ENCODE peak calls at places on chromosome 19, in nine cellular contexts. E is mucosa of descending colon, M is fibroblast of the aortic adventitia, W is breast epithelium, S is fibroblast of pulmonary artery, I is A673, L is IMR-90, C is endothelial cell of umbilical vein, O is thoracic aorta. J is an unnamed sample.

GRCh38 chr19:10074153-10074552 is 12.0 kb upstream of the SHFL start:
- DNase-seq in S (peak; percentile 46), C (peak; percentile 25), M (peak; percentile 29), E (no peak), L (peak; percentile 36), O (no peak), W (no peak), I (peak; percentile 68), J (no peak)

GRCh38 chr19:2558543-2558942 is 82.6 kb downstream of the GADD45B start:
- DNase-seq in M (no peak), W (no peak), I (no peak), C (no peak), E (no peak), S (no peak), O (no peak), L (no peak), J (no peak)

GRCh38 chr19:21496876-21497275 is 8.5 kb upstream of the ZNF429 start:
- DNase-seq in S (no peak), O (no peak), C (no peak), W (no peak), E (no peak), M (no peak), I (no peak), L (no peak), J (no peak)

GRCh38 chr19:1882089-1882785 is 3.1 kb downstream of the ABHD17A start:
- DNase-seq in C (peak; percentile 49), W (no peak), S (no peak), I (no peak), O (no peak), E (peak; percentile 34), M (no peak), L (no peak), J (no peak)

GRCh38 chr19:33245948-33246728 is 20.5 kb upstream of the SLC7A10 start:
- DNase-seq in M (peak; percentile 43), E (no peak), C (no peak), O (no peak), I (no peak), L (no peak), W (no peak), S (peak; percentile 31), J (no peak)

GRCh38 chr19:41327076-41327475 is 17.1 kb downstream of the CCDC97 start:
- DNase-seq in M (no peak), W (no peak), S (no peak), I (no peak), L (no peak), O (no peak), E (no peak), C (no peak), J (no peak)

GRCh38 chr19:40733149-40733548 is 16.2 kb downstream of the ITPKC start:
- DNase-seq in S (no peak), I (no peak), L (no peak), M (no peak), W (no peak), C (no peak), E (no peak), O (no peak), J (no peak)

GRCh38 chr19:18053571-18054219 is 33.0 kb downstream of the IL12RB1 start:
- DNase-seq in I (no peak), E (no peak), W (no peak), C (no peak), L (peak; percentile 81), M (peak; percentile 43), O (no peak), S (peak; percentile 20), J (no peak)

GRCh38 chr19:42184401-42184861 is 33.0 kb downstream of the DEDD2 start:
- DNase-seq in C (peak; percentile 75), O (no peak), E (peak; percentile 76), M (peak; percentile 95), W (peak; percentile 68), I (peak; percentile 82), L (peak; percentile 81), S (peak; percentile 85), J (no peak)

GRCh38 chr19:11251217-11251616 is 11.1 kb downstream of the DOCK6 start:
- DNase-seq in I (no peak), L (no peak), M (no peak), E (no peak), O (no peak), C (no peak), S (no peak), W (no peak), J (no peak)

GRCh38 chr19:53982056-53982455 is 9.4 kb upstream of the CACNG6 start:
- DNase-seq in W (no peak), E (no peak), I (no peak), S (no peak), M (no peak), O (no peak), C (peak; percentile 41), L (no peak), J (no peak)

GRCh38 chr19:33432408-33433170 is 59.1 kb downstream of the CEBPG start:
- DNase-seq in W (peak; percentile 34), E (peak; percentile 14), L (no peak), O (no peak), M (no peak), C (no peak), S (no peak), I (no peak), J (no peak)

GRCh38 chr19:41657157-41657556 is 30.3 kb upstream of the CEACAM4 start:
- DNase-seq in E (no peak), C (no peak), M (no peak), O (no peak), I (no peak), S (no peak), L (no peak), W (no peak), J (no peak)

GRCh38 chr19:3073159-3073563 is 10.9 kb upstream of the TLE5 start:
- DNase-seq in S (peak; percentile 89), W (no peak), L (peak; percentile 68), C (peak; percentile 48), E (no peak), I (peak; percentile 93), M (peak; percentile 68), O (no peak), J (no peak)

GRCh38 chr19:35293733-35294309 is 1.9 kb downstream of the MAG start:
- DNase-seq in E (no peak), L (no peak), C (no peak), W (no peak), M (no peak), I (no peak), O (no peak), S (no peak), J (no peak)

GRCh38 chr19:14614099-14614412 is 31.2 kb downstream of the CLEC17A start:
- DNase-seq in I (no peak), E (no peak), L (no peak), S (no peak), O (no peak), C (no peak), W (no peak), M (no peak), J (no peak)

GRCh38 chr19:41409288-41409687 is 11.7 kb downstream of the BCKDHA start:
- DNase-seq in C (peak; percentile 15), I (no peak), S (peak; percentile 51), W (peak; percentile 65), E (no peak), M (peak; percentile 29), L (peak; percentile 40), O (no peak), J (no peak)

GRCh38 chr19:41753936-41754529 is 1.3 kb upstream of the CEACAM6 start:
- DNase-seq in S (peak; percentile 26), O (no peak), L (peak; percentile 4), M (peak; percentile 22), W (no peak), C (peak; percentile 30), E (no peak), I (peak; percentile 85), J (no peak)

GRCh38 chr19:38695319-38695683 is 47.9 kb downstream of the ACTN4 start:
- DNase-seq in E (no peak), C (no peak), I (no peak), O (no peak), M (no peak), L (no peak), S (no peak), W (no peak), J (no peak)

GRCh38 chr19:7888826-7889217 is 512 bp downstream of the LRRC8E start:
- DNase-seq in L (no peak), M (no peak), E (no peak), I (no peak), W (no peak), O (no peak), S (no peak), C (no peak), J (no peak)

GRCh38 chr19:17703823-17704463 is 15.3 kb upstream of the MAP1S start:
- DNase-seq in O (no peak), E (peak; percentile 73), M (peak; percentile 45), S (peak; percentile 66), I (peak; percentile 67), W (no peak), C (peak; percentile 60), L (peak; percentile 31), J (no peak)

GRCh38 chr19:18167011-18167410 is 6.6 kb upstream of the IFI30 start:
- DNase-seq in W (no peak), C (no peak), M (no peak), I (no peak), S (no peak), E (no peak), O (no peak), L (no peak), J (no peak)

GRCh38 chr19:43316591-43317319 is 36.7 kb upstream of the CD177 start:
- DNase-seq in C (no peak), W (no peak), E (no peak), O (no peak), M (peak; percentile 53), I (no peak), S (peak; percentile 11), L (peak; percentile 45), J (no peak)
- TF ChIP-seq CTCF in C (no peak), W (no peak), E (no peak), O (no peak), M (peak; percentile 58), I (peak; percentile 32), S (peak; percentile 25), L (peak; percentile 55), J (no peak)

GRCh38 chr19:19538767-19539166 is 702 bp downstream of the CILP2 start:
- DNase-seq in O (no peak), M (no peak), C (no peak), L (no peak), I (no peak), W (no peak), E (no peak), S (no peak), J (no peak)
- H3K4me3 ChIP-seq in O (peak overlapping the region; percentile 55), M (no peak overlapping the region), C (no peak overlapping the region), L (no peak overlapping the region), I (peak overlapping the region; percentile 49), W (peak overlapping the region; percentile 70), E (no peak overlapping the region), S (no peak overlapping the region), J (no peak overlapping the region)

GRCh38 chr19:4976412-4977298 is 7.7 kb downstream of the KDM4B start:
- DNase-seq in O (peak; percentile 59), E (no peak), W (peak; percentile 74), S (peak; percentile 99), I (peak; percentile 51), C (peak; percentile 58), M (peak; percentile 98), L (peak; percentile 98), J (no peak)
- TF ChIP-seq CTCF in O (peak; percentile 38), E (no peak), W (peak; percentile 41), S (peak; percentile 73), I (peak; percentile 49), C (peak; percentile 38), M (peak; percentile 66), L (peak; percentile 79), J (peak; percentile 58)

DNA sequence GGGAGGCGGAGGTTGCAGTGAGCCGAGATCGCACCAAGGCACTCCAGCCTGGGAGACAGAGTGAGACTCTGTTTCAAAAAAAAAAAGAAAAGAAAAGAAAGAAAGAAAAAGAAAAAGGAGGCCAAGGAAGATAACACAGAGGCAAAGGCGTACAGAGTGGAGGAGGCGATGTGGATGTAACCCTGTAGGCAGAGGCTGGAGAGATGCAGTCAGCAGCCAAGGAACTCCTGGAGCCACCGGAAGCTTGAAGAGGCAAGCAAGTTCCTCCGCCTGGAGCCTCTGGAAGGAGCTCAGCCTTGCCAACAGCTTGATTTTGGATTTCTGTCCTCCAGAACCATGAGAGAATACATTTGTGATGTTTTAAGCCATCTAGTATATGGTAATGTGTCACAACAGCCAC is 6.7 kb upstream of the CCDC8 start:
- DNase-seq in E (no peak), O (no peak), C (no peak), M (no peak), S (no peak), W (no peak), L (no peak), I (peak; percentile 62), J (no peak)
- H3K4me3 ChIP-seq in E (no peak overlapping the region), O (no peak overlapping the region), C (no peak overlapping the region), M (no peak overlapping the region), S (no peak overlapping the region), W (no peak overlapping the region), L (no peak overlapping the region), I (no peak overlapping the region), J (no peak overlapping the region)

J was measured in GM12864.